ENCODE peak calls at places on chromosomes 5 and 9, in four cellular contexts. F, G, E and Z are unnamed samples.

GRCh38 chr9:93366119-93366447 is 85.4 kb upstream of the FAM120A start:
- DNase-seq in E (no peak), G (no peak), F (no peak), Z (no peak)

GRCh38 chr5:55908804-55909203 is 57.6 kb downstream of the IL31RA start:
- DNase-seq in F (no peak), G (no peak), E (no peak), Z (no peak)

GRCh38 chr5:62690421-62690820 is 111.8 kb downstream of the LRRC70 start:
- DNase-seq in G (no peak), F (no peak), E (no peak), Z (no peak)

GRCh38 chr9:94623253-94623652 is 16.1 kb downstream of the FBP1 start:
- DNase-seq in E (peak), F (peak), G (no peak), Z (no peak)

GRCh38 chr5:10880934-10881333 is 119.9 kb upstream of the DAP start:
- DNase-seq in F (no peak), E (no peak), G (no peak), Z (no peak)

GRCh38 chr9:71608021-71608420 is 160.3 kb downstream of the CEMIP2 start:
- DNase-seq in E (no peak), G (no peak), F (no peak), Z (no peak)

GRCh38 chr9:12874395-12874794 is 99.6 kb downstream of the LURAP1L start:
- DNase-seq in F (no peak), E (no peak), G (no peak), Z (no peak)

GRCh38 chr5:155936520-155937406 is 390.2 kb upstream of the SGCD start:
- DNase-seq in G (no peak), E (no peak), F (no peak), Z (no peak)

GRCh38 chr9:87875839-87876545 is 6.7 kb upstream of the SPATA31E1 start:
- DNase-seq in G (no peak), F (no peak), E (no peak), Z (no peak)

GRCh38 chr9:77215874-77216273 is 38.5 kb downstream of the VPS13A start:
- DNase-seq in G (peak), E (no peak), F (peak), Z (no peak)

GRCh38 chr5:159972538-159973362 is 36.2 kb upstream of the TTC1 start:
- DNase-seq in E (no peak), F (no peak), G (no peak), Z (no peak)

GRCh38 chr5:176611435-176611834 is 1.5 kb upstream of the GPRIN1 start:
- DNase-seq in E (peak), F (peak), G (peak), Z (peak)

GRCh38 chr9:1018121-1018520 is 32.0 kb upstream of the DMRT2 start:
- DNase-seq in F (no peak), E (peak), G (peak), Z (no peak)

GRCh38 chr5:88377705-88378656 is 109.3 kb upstream of the TMEM161B start:
- DNase-seq in G (no peak), E (no peak), F (peak), Z (no peak)

GRCh38 chr5:7759257-7759871 is 91.6 kb downstream of the CFAP90 start:
- DNase-seq in F (no peak), E (no peak), G (peak), Z (peak)
- H3K4me3 ChIP-seq in F (no peak), E (no peak), G (no peak), Z (no peak)

DNA sequence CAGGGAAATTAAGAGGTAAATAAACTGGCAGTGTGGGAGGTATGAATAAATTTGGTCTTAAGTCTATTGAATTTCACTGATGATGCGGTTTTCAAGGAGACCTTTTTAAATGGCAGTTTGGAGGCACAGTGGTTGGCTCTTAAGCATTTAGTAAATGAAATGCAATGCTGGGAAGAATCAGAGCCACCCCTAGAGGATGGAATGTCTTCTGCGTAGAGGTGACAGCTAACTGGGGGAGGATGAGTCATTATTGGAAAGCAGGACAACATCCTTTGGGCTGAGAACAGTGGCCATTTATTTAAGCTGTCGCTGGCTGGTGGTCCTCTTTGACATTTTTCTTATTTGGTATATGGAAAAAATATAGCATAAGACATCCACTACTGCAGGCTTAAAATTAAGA is 163.2 kb downstream of the SH3GL2 start:
- DNase-seq in G (no peak), E (no peak), F (no peak), Z (no peak)
- TF ChIP-seq CTCF in G (no peak), E (no peak), F (no peak), Z (peak)

DNA sequence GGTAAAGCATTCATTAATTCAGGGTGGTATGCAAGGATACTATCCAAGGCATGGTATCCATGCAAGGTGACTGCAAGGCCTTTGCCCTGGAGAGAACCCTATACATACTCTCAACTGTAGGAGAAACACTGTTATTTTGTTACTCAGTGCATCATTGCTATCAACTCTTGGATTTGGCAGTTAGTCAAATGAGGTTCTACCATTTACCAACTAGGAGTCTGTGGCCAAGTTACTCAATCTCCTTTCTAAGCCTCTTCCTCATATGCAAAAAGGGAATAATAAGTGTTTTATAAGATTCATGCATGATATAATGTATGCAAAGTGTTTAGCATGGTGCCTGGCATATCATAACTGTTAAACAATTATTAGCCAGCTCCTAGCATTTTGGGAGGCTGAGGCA is 4.0 kb downstream of the PCDHGC3 start:
- DNase-seq in E (no peak), F (no peak), G (peak), Z (no peak)
- H3K4me3 ChIP-seq in E (no peak), F (peak), G (peak), Z (peak)

GRCh38 chr9:97640290-97640689 is 6.7 kb downstream of the NCBP1 start:
- DNase-seq in F (no peak), G (peak), E (no peak), Z (no peak)

GRCh38 chr9:97635026-97635425 is 1.4 kb downstream of the NCBP1 start:
- DNase-seq in E (no peak), G (no peak), F (no peak), Z (no peak)

GRCh38 chr9:97636903-97637302 is 3.3 kb downstream of the NCBP1 start:
- DNase-seq in F (no peak), E (no peak), G (no peak), Z (no peak)

GRCh38 chr9:97633859-97634485 is 351 bp downstream of the NCBP1 start:
- DNase-seq in G (peak), E (no peak), F (no peak), Z (no peak)

DNA sequence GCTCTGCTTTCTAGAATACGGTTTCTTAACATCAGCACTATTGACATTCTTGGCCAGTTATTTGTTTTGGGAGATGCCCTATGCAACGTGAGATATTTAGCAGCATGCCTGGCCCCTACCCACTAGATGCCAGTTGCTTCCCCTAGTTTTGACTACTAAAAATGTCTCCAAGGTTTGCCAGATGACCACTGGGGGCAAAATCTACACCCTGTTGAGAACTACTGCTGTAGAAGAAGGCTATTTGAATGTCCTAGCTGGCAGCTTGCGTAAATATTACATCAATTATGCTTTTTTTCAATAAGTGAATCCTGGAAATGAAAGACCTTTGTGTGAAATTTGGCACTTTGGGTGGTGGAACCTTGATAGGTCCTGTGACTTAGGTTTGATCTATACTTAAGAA is 5.0 kb downstream of the NCBP1 start:
- DNase-seq in E (no peak), G (peak), F (no peak), Z (no peak)
- TF ChIP-seq CTCF in E (no peak), G (no peak), F (no peak), Z (no peak)

GRCh38 chr5:137828192-137828591 is 39.5 kb upstream of the MYOT start:
- DNase-seq in E (no peak), F (no peak), G (no peak), Z (no peak)
- H3K4me3 ChIP-seq in E (no peak), F (no peak), G (no peak), Z (no peak)